ENCODE peak calls at places on chromosomes 2 and 18, in four cellular contexts. A is SK-N-SH, Q is K562, O is GM12892. W is an unnamed sample.

GRCh38 chr2:200319587-200320337 is 13.3 kb downstream of the SPATS2L start:
- DNase-seq in A (no peak), Q (no peak), O (no peak), W (no peak)

GRCh38 chr2:24301599-24301998 is 58.7 kb downstream of the ITSN2 start:
- DNase-seq in A (no peak), Q (no peak), O (no peak), W (no peak)

GRCh38 chr2:20609349-20609994 is 41.4 kb downstream of the HS1BP3 start:
- DNase-seq in A (no peak), Q (peak), O (no peak), W (no peak)

GRCh38 chr18:7116001-7116831 is 1.4 kb downstream of the LAMA1 start:
- DNase-seq in A (peak), Q (no peak), O (no peak), W (no peak)

GRCh38 chr2:98219152-98219551 is 127.1 kb upstream of the CNGA3 start:
- DNase-seq in A (no peak), Q (no peak), O (no peak), W (no peak)

GRCh38 chr2:174787485-174788205 is 23.4 kb upstream of the CHRNA1 start:
- DNase-seq in A (peak), Q (no peak), O (no peak), W (no peak)

GRCh38 chr2:127049927-127050802 is 56.8 kb downstream of the BIN1 start:
- DNase-seq in A (peak), Q (peak), O (peak), W (peak)

GRCh38 chr2:235605306-235605998 is 111.6 kb downstream of the AGAP1 start:
- DNase-seq in A (peak), Q (peak), O (no peak), W (no peak)

GRCh38 chr18:21686282-21687105 is 18.1 kb downstream of the ABHD3 start:
- DNase-seq in A (no peak), Q (peak), O (no peak), W (no peak)

GRCh38 chr2:218997730-218998129 is 4.5 kb upstream of the CRYBA2 start:
- DNase-seq in A (peak), Q (peak), O (no peak), W (no peak)

GRCh38 chr2:37324786-37325624 is at the start of gene PRKD3:
- DNase-seq in A (peak), Q (peak), O (peak), W (peak)

GRCh38 chr18:79944126-79944731 is 7.2 kb downstream of the SLC66A2 start:
- DNase-seq in A (no peak), Q (no peak), O (no peak), W (peak)

GRCh38 chr2:33212151-33212550 is 264.3 kb upstream of the RASGRP3 start:
- DNase-seq in A (no peak), Q (peak), O (no peak), W (no peak)

GRCh38 chr18:42477261-42477660 is 522.2 kb downstream of the PIK3C3 start:
- DNase-seq in A (no peak), Q (no peak), O (no peak), W (no peak)

GRCh38 chr18:10318686-10318960 is 135.8 kb upstream of the APCDD1 start:
- DNase-seq in A (no peak), Q (no peak), O (no peak), W (no peak)

GRCh38 chr2:33839791-33840190 is 240.7 kb upstream of the FAM98A start:
- DNase-seq in A (no peak), Q (no peak), O (no peak), W (no peak)

GRCh38 chr2:26840937-26841610 is 6.9 kb upstream of the DPYSL5 start:
- DNase-seq in A (peak), Q (peak), O (no peak), W (no peak)

GRCh38 chr2:217409939-217410820 is 550.3 kb upstream of the TNP1 start:
- DNase-seq in A (no peak), Q (no peak), O (no peak), W (no peak)

GRCh38 chr2:230219419-230220331 is at the start of gene SP110:
- DNase-seq in A (peak), Q (peak), O (peak), W (no peak)

GRCh38 chr18:11512096-11513030 is 97.0 kb upstream of the SLC35G4 start:
- DNase-seq in A (no peak), Q (no peak), O (no peak), W (no peak)

GRCh38 chr18:5237083-5237722 is 40.1 kb upstream of the AKAIN1 start:
- DNase-seq in A (no peak), Q (peak), O (no peak), W (peak)

GRCh38 chr2:25720575-25720974 is 47.2 kb upstream of the DTNB start:
- DNase-seq in A (no peak), Q (no peak), O (no peak), W (no peak)

GRCh38 chr2:11467749-11468148 is 1.8 kb upstream of the E2F6 start:
- DNase-seq in A (no peak), Q (no peak), O (no peak), W (no peak)

GRCh38 chr2:179344970-179345369 is 80.3 kb upstream of the SESTD1 start:
- DNase-seq in A (no peak), Q (no peak), O (no peak), W (no peak)

GRCh38 chr2:108987111-108987510 is 1.9 kb downstream of the EDAR start:
- DNase-seq in A (no peak), Q (no peak), O (no peak), W (no peak)

GRCh38 chr2:231467613-231468525 is 3.6 kb upstream of the NCL start:
- DNase-seq in A (no peak), Q (no peak), O (no peak), W (no peak)

GRCh38 chr18:37270046-37270665 is 295.4 kb downstream of the CELF4 start:
- DNase-seq in A (no peak), Q (peak), O (no peak), W (no peak)
- TF ChIP-seq TAF1 in A (no peak), Q (no peak), O (no peak), W (no peak)

DNA sequence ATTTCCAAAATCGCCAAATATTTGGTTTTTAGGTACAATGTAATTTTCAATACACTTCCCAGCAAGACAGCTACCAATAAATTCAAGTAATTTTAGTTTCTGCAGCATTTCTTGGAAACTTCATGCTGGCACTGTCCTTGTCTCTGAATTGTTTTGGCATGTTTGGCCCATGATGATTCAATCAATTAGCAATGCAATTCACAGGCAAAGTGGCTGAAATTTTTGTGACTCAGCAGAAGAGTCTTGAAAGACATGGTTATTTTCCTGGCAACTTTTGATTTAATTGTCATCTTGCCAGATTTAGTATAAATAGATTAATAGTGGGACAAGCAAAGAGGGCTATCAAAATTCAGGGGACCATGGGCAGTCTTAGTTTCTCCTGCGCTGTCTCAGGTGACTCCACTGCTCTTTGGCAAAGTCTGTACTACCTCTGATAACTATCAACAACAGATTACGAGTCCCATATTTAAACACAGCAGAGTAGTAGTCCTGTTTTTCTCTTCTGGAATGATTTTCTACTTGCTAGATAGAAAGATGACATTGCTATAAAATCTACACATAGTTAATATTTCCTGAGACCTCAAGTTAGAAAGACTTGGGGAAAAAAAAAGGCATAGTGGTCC is 88.9 kb upstream of the CYP26B1 start:
- DNase-seq in A (no peak), Q (no peak), O (no peak), W (no peak)
- TF ChIP-seq TAF1 in A (no peak), Q (no peak), O (no peak), W (no peak)

GRCh38 chr18:8526316-8526715 is 82.9 kb upstream of the RAB12 start:
- DNase-seq in A (no peak), Q (no peak), O (no peak), W (no peak)

GRCh38 chr18:8520266-8520665 is 89.0 kb upstream of the RAB12 start:
- DNase-seq in A (no peak), Q (no peak), O (no peak), W (no peak)

GRCh38 chr18:8522756-8523155 is 86.5 kb upstream of the RAB12 start:
- DNase-seq in A (no peak), Q (no peak), O (no peak), W (no peak)

GRCh38 chr18:8529609-8530008 is 79.6 kb upstream of the RAB12 start:
- DNase-seq in A (no peak), Q (no peak), O (no peak), W (no peak)

GRCh38 chr18:8525692-8526091 is 83.5 kb upstream of the RAB12 start:
- DNase-seq in A (peak), Q (peak), O (no peak), W (no peak)
- TF ChIP-seq TAF1 in A (no peak), Q (no peak), O (no peak), W (no peak)

DNA sequence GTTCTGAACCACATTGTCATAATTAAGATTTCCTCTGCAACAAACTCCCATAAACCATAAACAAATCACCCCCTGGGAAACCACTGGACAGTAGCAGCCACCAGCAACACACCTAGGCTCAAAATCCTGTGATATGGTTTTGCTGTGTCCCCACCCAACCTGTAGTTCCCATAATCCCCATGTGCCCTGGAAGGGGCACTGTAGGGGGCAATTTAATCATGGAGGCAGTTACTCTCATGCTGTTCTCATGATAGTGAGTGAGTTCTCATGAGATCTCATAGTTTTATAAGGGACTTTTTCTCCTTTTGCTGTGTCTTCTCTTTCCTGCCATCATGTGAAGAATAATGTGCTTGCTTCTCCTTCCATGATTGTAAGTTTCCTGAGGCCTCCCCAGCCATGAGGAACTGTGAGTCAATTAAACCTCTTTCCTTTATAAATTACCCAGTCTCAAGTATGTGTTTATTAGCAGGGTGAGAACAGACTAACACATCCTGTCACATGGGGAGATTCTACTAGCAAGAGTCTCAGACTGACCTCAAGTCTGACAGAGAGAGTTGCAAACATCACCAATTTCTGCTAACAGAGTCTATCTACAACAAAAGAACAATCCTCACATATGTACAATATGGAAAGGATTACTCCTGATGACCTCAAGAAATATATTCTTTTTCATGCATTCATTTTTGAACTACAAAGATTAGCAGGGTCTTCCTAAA is 182.6 kb downstream of the GRB14 start:
- DNase-seq in A (no peak), Q (no peak), O (no peak), W (no peak)
- TF ChIP-seq TAF1 in A (no peak), Q (no peak), O (no peak), W (no peak)

GRCh38 chr2:69306897-69307695 is 79.9 kb downstream of the GFPT1 start:
- DNase-seq in A (peak), Q (peak), O (peak), W (peak)
- TF ChIP-seq TAF1 in A (no peak), Q (no peak), O (no peak), W (no peak)

GRCh38 chr2:216083464-216084279 is 2.0 kb downstream of the TMEM169 start:
- DNase-seq in A (peak), Q (peak), O (no peak), W (no peak)
- TF ChIP-seq TAF1 in A (no peak), Q (no peak), O (no peak), W (no peak)

DNA sequence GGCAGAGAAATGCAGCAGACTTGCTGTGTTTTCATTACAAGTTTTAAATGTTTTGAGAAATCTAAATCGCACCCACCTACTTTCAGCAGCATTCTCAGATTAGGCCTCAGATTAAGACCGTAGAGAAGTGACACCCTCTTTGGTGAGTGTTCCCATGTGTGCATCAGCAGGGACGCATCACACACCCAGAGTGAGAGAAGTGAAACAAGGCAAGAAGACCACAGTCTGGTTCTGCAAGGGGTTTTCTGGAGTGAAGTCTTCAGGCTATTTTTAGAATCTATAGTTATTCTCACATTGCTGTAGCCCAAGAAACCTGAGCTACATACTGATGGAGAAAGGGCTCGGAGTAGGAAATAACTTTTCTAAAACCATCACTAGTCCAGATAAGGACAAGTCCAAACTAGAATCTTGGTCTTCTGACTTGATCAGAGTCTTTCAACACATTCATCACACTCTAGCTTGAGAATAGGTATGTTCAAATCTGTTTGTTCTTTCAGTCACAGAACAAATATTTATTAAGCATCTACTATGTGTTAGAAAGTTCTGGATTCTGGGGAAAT is 1216.6 kb upstream of the PIK3C3 start:
- DNase-seq in A (no peak), Q (no peak), O (no peak), W (no peak)
- TF ChIP-seq TAF1 in A (no peak), Q (no peak), O (no peak), W (no peak)

GRCh38 chr2:39124770-39125075 is 3.9 kb upstream of the SOS1 start:
- DNase-seq in A (peak), Q (peak), O (no peak), W (no peak)
- TF ChIP-seq TAF1 in A (no peak), Q (no peak), O (no peak), W (no peak)

GRCh38 chr2:152097291-152098032 is 1.4 kb downstream of the CACNB4 start:
- DNase-seq in A (peak), Q (no peak), O (no peak), W (peak)
- TF ChIP-seq TAF1 in A (no peak), Q (no peak), O (no peak), W (no peak)